ENCODE peak calls at places on chromosome X, in six cellular contexts. T is NCI-H2227 treated with DMSO at 0.1 percent for 48 hours; W is activated CD4-positive, alpha-beta T cell treated with anti-CD3 and anti-CD28 coated beads, Interleukin-2, amount 10 ng/mL, durations not matched to agents 7 days and 5 days; V is GM13976; E is H9; K is stomach. G is an unnamed sample.

GRCh38 chrX:17635231-17635630 is 102.1 kb upstream of the SCML1 start:
- DNase-seq in T (peak), W (no peak), V (no peak), E (peak), K (no peak), G (peak)

GRCh38 chrX:151789179-151789800 is 54.7 kb downstream of the CNGA2 start:
- DNase-seq in T (no peak), W (no peak), V (no peak), E (no peak), K (peak), G (peak)

GRCh38 chrX:8748855-8749254 is 16.9 kb upstream of the ANOS1 start:
- DNase-seq in T (peak), W (no peak), V (peak), E (no peak), K (no peak), G (no peak)

GRCh38 chrX:134949271-134949670 is 41.5 kb upstream of the SMIM10 start:
- DNase-seq in T (no peak), W (no peak), V (no peak), E (no peak), K (no peak), G (no peak)

GRCh38 chrX:47460561-47460960 is 22.5 kb downstream of the ZNF41 start:
- DNase-seq in T (no peak), W (no peak), V (no peak), E (no peak), K (no peak), G (no peak)

GRCh38 chrX:18981124-18981807 is 2.6 kb downstream of the PHKA2 start:
- DNase-seq in T (no peak), W (no peak), V (no peak), E (no peak), K (no peak), G (no peak)

GRCh38 chrX:42519666-42520231 is 258.2 kb downstream of the PPP1R2C start:
- DNase-seq in T (no peak), W (no peak), V (no peak), E (no peak), K (no peak), G (no peak)

GRCh38 chrX:16638533-16638932 is 11.4 kb upstream of the S100G start:
- DNase-seq in T (no peak), W (no peak), V (no peak), E (no peak), K (no peak), G (no peak)

GRCh38 chrX:96685205-96686099 is 810 bp downstream of the DIAPH2 start:
- DNase-seq in T (no peak), W (peak), V (peak), E (peak), K (peak), G (peak)

GRCh38 chrX:109485470-109486340 is 3.8 kb upstream of the GUCY2F start:
- DNase-seq in T (peak), W (peak), V (peak), E (peak), K (peak), G (peak)

GRCh38 chrX:100748133-100748532 is 16.2 kb upstream of the SYTL4 start:
- DNase-seq in T (no peak), W (no peak), V (no peak), E (no peak), K (no peak), G (no peak)

GRCh38 chrX:30875957-30876356 is 13.1 kb downstream of the TAB3 start:
- DNase-seq in T (no peak), W (no peak), V (no peak), E (no peak), K (no peak), G (no peak)